ENCODE peak calls at places on chromosomes 1 and 21, in four cellular contexts. L, D, B and P are unnamed samples.

GRCh38 chr1:231550448-231550781 is 21.9 kb downstream of the TSNAX start:
- DNase-seq in L (no peak), D (no peak), B (peak; percentile 60), P (no peak)

GRCh38 chr1:36257375-36257767 is 33.1 kb downstream of the THRAP3 start:
- DNase-seq in L (no peak), D (no peak), B (no peak), P (no peak)

GRCh38 chr1:183477986-183478781 is 5.9 kb downstream of the SMG7 start:
- DNase-seq in L (no peak), D (no peak), B (no peak), P (no peak)

GRCh38 chr1:74856174-74856573 is 123.2 kb downstream of the TYW3 start:
- DNase-seq in L (no peak), D (no peak), B (no peak), P (no peak)

GRCh38 chr1:43011020-43011419 is 52.4 kb upstream of the SLC2A1 start:
- DNase-seq in L (no peak), D (no peak), B (no peak), P (no peak)

GRCh38 chr21:44487831-44488230 is 32.5 kb downstream of the LRRC3 start:
- DNase-seq in L (no peak), D (peak; percentile 39), B (peak; percentile 24), P (no peak)

GRCh38 chr1:81073580-81073979 is 727.2 kb upstream of the ADGRL2 start:
- DNase-seq in L (no peak), D (no peak), B (no peak), P (no peak)

GRCh38 chr1:58929667-58930325 is 145.9 kb upstream of the JUN start:
- DNase-seq in L (peak; percentile 86), D (no peak), B (peak; percentile 62), P (no peak)

GRCh38 chr1:213330281-213330680 is 279.2 kb downstream of the RPS6KC1 start:
- DNase-seq in L (no peak), D (no peak), B (no peak), P (no peak)

GRCh38 chr1:216310776-216311175 is 112.5 kb downstream of the USH2A start:
- DNase-seq in L (peak; percentile 12), D (peak; percentile 9), B (peak; percentile 75), P (no peak)

GRCh38 chr1:157136133-157136532 is 2.1 kb downstream of the ETV3 start:
- DNase-seq in L (no peak), D (no peak), B (no peak), P (no peak)
- TF ChIP-seq CTCF in L (no peak), D (peak; percentile 11), B (no peak), P (no peak)

GRCh38 chr1:84780000-84780716 is 89.9 kb upstream of the SSX2IP start:
- DNase-seq in L (no peak), D (peak; percentile 63), B (peak; percentile 89), P (peak; percentile 33)

GRCh38 chr1:84785231-84785630 is 95.0 kb upstream of the SSX2IP start:
- DNase-seq in L (no peak), D (no peak), B (no peak), P (no peak)

GRCh38 chr1:84782311-84782771 is 92.1 kb upstream of the SSX2IP start:
- DNase-seq in L (peak; percentile 68), D (no peak), B (peak; percentile 58), P (peak; percentile 63)

DNA sequence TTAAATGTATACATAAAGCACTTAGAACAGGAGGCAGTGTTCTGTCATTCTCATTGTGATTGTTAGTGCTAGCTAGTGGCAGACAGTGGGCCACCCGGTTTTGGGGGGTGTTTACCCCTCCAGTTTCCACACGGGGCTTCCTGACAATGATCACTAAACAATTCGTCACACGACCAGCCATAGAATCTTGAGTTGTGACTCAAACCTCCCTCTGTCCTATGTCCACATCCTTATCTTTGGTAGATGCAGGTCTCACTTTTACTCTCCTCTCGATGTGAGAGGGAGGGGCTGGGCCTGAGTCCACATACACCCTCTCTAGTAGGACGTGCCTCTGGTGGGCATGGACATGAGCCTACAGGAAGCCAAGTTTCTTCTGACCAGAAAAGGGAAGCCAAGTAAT is 92.6 kb upstream of the SSX2IP start:
- DNase-seq in L (no peak), D (no peak), B (no peak), P (no peak)
- TF ChIP-seq CTCF in L (no peak), D (no peak), B (no peak), P (no peak)

GRCh38 chr1:10032590-10033358 is at the start of gene UBE4B:
- DNase-seq in L (peak; percentile 98), D (peak; percentile 98), B (peak; percentile 98), P (peak; percentile 99)

GRCh38 chr1:10031461-10031860 is 1.3 kb upstream of the UBE4B start:
- DNase-seq in L (no peak), D (peak; percentile 17), B (no peak), P (no peak)

GRCh38 chr1:10032287-10032589 is 520 bp upstream of the UBE4B start:
- DNase-seq in L (no peak), D (no peak), B (no peak), P (no peak)

GRCh38 chr1:10033359-10033845 is 644 bp downstream of the UBE4B start:
- DNase-seq in L (peak; percentile 25), D (peak; percentile 15), B (peak; percentile 57), P (peak; percentile 34)
- TF ChIP-seq CTCF in L (peak; percentile 34), D (no peak), B (no peak), P (no peak)

GRCh38 chr1:186682721-186683120 is 2.5 kb upstream of the PTGS2 start:
- DNase-seq in L (no peak), D (peak; percentile 16), B (peak; percentile 53), P (no peak)

GRCh38 chr1:186681806-186682205 is 1.6 kb upstream of the PTGS2 start:
- DNase-seq in L (no peak), D (peak; percentile 18), B (peak; percentile 36), P (no peak)

GRCh38 chr1:186681136-186681535 is 913 bp upstream of the PTGS2 start:
- DNase-seq in L (no peak), D (peak; percentile 4), B (peak; percentile 38), P (no peak)

GRCh38 chr1:186683637-186684410 is 3.6 kb upstream of the PTGS2 start:
- DNase-seq in L (no peak), D (no peak), B (no peak), P (no peak)

GRCh38 chr1:186680031-186681012 is at the start of gene PTGS2:
- DNase-seq in L (peak; percentile 71), D (peak; percentile 90), B (peak; percentile 96), P (peak; percentile 78)
- TF ChIP-seq CTCF in L (peak; percentile 29), D (peak; percentile 54), B (peak; percentile 64), P (no peak)

GRCh38 chr1:160779662-160780397 is 16.1 kb upstream of the LY9 start:
- DNase-seq in L (peak; percentile 38), D (no peak), B (peak; percentile 48), P (no peak)
- TF ChIP-seq CTCF in L (peak; percentile 12), D (no peak), B (peak; percentile 41), P (peak; percentile 30)

GRCh38 chr1:115507256-115507589 is 134.5 kb upstream of the VANGL1 start:
- DNase-seq in L (no peak), D (no peak), B (peak; percentile 48), P (no peak)
- TF ChIP-seq CTCF in L (no peak), D (peak; percentile 61), B (peak; percentile 36), P (peak; percentile 55)

DNA sequence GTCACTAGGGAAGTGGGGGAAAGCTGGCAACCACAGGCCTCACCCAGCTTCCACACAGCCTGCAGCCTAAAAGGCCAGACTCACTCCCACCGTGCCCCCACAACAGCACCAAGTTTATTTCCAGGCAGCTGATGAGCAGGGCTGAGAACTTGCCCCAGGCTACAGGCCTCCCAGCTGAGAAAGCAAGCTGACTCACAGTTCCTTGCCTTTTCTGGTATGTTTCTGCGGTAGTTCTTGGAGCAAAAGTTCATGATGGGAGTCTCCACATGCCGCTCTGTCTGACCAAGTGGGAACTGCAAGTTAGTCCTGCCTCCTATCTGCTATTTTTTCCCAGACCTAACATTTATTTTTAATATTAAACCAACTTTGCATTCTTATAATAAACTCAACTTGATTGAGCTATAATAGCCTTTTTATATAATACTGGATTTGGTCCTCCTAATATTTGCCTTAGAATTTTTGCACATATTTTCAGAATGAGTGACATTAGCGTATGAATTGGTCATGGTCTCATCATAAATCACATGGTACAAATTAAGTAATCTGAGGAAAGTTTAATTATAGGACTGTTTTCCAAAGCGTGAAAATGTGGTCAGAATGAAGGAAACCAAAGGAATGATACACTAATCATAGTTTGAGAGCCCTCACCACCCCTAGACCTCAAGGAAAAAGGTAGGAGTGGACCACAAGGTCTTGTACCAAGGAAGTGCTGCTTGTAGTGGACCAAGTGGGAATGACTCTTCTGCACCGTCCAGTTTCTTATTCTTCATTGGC is 30.7 kb downstream of the RPAP2 start:
- DNase-seq in L (no peak), D (peak; percentile 44), B (peak; percentile 92), P (no peak)
- TF ChIP-seq CTCF in L (no peak), D (no peak), B (no peak), P (no peak)

DNA sequence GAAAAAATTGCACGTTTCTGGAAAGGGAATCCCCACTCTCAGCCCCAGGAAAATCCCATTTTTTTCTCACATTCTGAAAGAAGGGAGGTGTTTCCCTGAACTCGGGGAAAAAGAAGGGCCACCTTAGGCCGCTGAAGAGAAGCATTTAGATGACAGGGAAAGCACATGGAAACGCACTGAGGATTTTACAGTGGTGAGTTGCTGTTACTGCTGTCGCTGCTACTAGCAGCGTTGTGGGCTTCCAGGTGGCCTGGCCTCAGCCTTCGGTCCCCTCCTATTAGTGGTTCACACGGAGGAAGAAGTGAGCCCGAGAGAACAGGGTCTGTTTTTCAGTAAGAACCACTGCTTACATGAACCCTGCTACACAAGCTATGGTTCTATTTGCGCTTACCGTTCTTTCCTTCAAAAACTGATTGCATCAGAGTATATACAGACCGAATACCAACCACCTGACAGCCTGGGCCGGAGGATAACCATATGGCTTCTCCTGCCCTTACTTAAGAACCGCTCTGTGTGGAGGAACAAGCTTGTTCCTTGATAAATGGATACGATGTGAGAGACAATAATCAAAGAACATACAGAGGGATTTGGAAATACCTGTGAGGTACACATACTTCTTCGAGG is 986 bp upstream of the KCNT2 start:
- DNase-seq in L (no peak), D (peak; percentile 2), B (no peak), P (no peak)
- TF ChIP-seq CTCF in L (no peak), D (no peak), B (no peak), P (no peak)